ENCODE peak calls at places on chromosomes 7 and 10, in five cellular contexts. A, Q, U, W and N are unnamed samples.

GRCh38 chr7:14747701-14748100 is 154.8 kb downstream of the DGKB start:
- DNase-seq in Q (no peak), W (no peak), U (no peak), A (no peak), N (no peak)

GRCh38 chr10:129474642-129475041 is 7.6 kb downstream of the MGMT start:
- DNase-seq in U (no peak), A (no peak), W (no peak), Q (no peak), N (no peak)

GRCh38 chr7:130896898-130897514 is 163.0 kb upstream of the KLF14 start:
- DNase-seq in Q (peak), U (peak), A (peak), W (peak), N (peak)

GRCh38 chr7:25989140-25989705 is 162.8 kb upstream of the NFE2L3 start:
- DNase-seq in U (no peak), Q (no peak), W (no peak), A (no peak), N (no peak)

GRCh38 chr7:142063551-142064442 is 47.7 kb upstream of the MGAM2 start:
- DNase-seq in Q (no peak), U (no peak), A (no peak), W (no peak), N (no peak)

GRCh38 chr7:19122018-19122588 is 4.7 kb upstream of the TWIST1 start:
- DNase-seq in Q (no peak), U (no peak), W (no peak), A (peak), N (peak)

GRCh38 chr7:142111509-142111908 is at the start of gene MGAM2:
- DNase-seq in W (no peak), U (no peak), Q (no peak), A (no peak), N (no peak)

GRCh38 chr7:23863209-23863798 is 153.3 kb downstream of the STK31 start:
- DNase-seq in W (no peak), U (no peak), A (peak), Q (no peak), N (peak)

GRCh38 chr10:94138391-94138790 is 144.7 kb downstream of the PLCE1 start:
- DNase-seq in A (no peak), Q (no peak), W (no peak), U (no peak), N (no peak)

GRCh38 chr10:117734626-117735405 is 192.3 kb downstream of the EMX2 start:
- DNase-seq in U (no peak), A (peak), Q (no peak), W (no peak), N (no peak)

GRCh38 chr7:66380285-66380888 is 175.3 kb downstream of the TPST1 start:
- DNase-seq in A (no peak), W (no peak), U (no peak), Q (no peak), N (no peak)

GRCh38 chr10:72084094-72084459 is 4.3 kb downstream of the SPOCK2 start:
- DNase-seq in W (peak), A (no peak), U (no peak), Q (no peak), N (no peak)

GRCh38 chr10:24393206-24393605 is 184.3 kb downstream of the KIAA1217 start:
- DNase-seq in W (no peak), A (no peak), U (no peak), Q (no peak), N (peak)

GRCh38 chr10:112565434-112566053 is 118.5 kb downstream of the VTI1A start:
- DNase-seq in U (no peak), W (no peak), Q (peak), A (peak), N (peak)

GRCh38 chr7:47400001-47400400 is 181.9 kb downstream of the TNS3 start:
- DNase-seq in Q (no peak), A (no peak), U (no peak), W (peak), N (no peak)

GRCh38 chr10:59558066-59558465 is 151.6 kb downstream of the SLC16A9 start:
- DNase-seq in Q (no peak), A (no peak), W (no peak), U (no peak), N (no peak)

GRCh38 chr10:3877092-3878000 is 92.3 kb upstream of the KLF6 start:
- DNase-seq in Q (no peak), U (no peak), W (no peak), A (no peak), N (no peak)

GRCh38 chr7:117401293-117402002 is 25.8 kb downstream of the ASZ1 start:
- DNase-seq in A (peak), U (no peak), W (no peak), Q (no peak), N (no peak)

GRCh38 chr10:129761573-129761972 is 202.5 kb downstream of the EBF3 start:
- DNase-seq in Q (no peak), A (no peak), U (no peak), W (no peak), N (no peak)

GRCh38 chr10:49280001-49280408 is 19.0 kb upstream of the C10orf71 start:
- DNase-seq in W (no peak), Q (no peak), A (no peak), U (no peak), N (no peak)

GRCh38 chr10:88262591-88263234 is 320.4 kb downstream of the RNLS start:
- DNase-seq in A (no peak), Q (no peak), W (no peak), U (no peak), N (no peak)

GRCh38 chr7:78179211-78179610 is 380.6 kb downstream of the PHTF2 start:
- DNase-seq in W (no peak), A (no peak), U (no peak), Q (no peak), N (no peak)

GRCh38 chr7:38584443-38585210 is 46.5 kb downstream of the AMPH start:
- DNase-seq in U (no peak), Q (no peak), A (no peak), W (no peak), N (no peak)

GRCh38 chr7:36276428-36277246 is 113.0 kb upstream of the ANLN start:
- DNase-seq in W (no peak), A (no peak), U (no peak), Q (no peak), N (no peak)

GRCh38 chr10:33306126-33306525 is 28.3 kb downstream of the NRP1 start:
- DNase-seq in U (no peak), Q (no peak), W (no peak), A (no peak), N (no peak)

GRCh38 chr10:91452063-91452462 is 41.9 kb downstream of the HECTD2 start:
- DNase-seq in W (no peak), U (no peak), Q (no peak), A (no peak), N (no peak)

GRCh38 chr10:106625761-106626160 is 538.7 kb downstream of the SORCS1 start:
- DNase-seq in W (no peak), U (no peak), Q (no peak), A (no peak), N (no peak)

GRCh38 chr7:156892086-156892800 is 740 bp downstream of the LMBR1 start:
- DNase-seq in A (peak), Q (peak), U (no peak), W (peak), N (peak)

GRCh38 chr10:79242620-79243152 is 104.6 kb upstream of the PPIF start:
- DNase-seq in U (no peak), W (peak), Q (peak), A (peak), N (peak)

GRCh38 chr10:42615419-42615818 is 23.0 kb downstream of the ZNF33B start:
- DNase-seq in Q (no peak), W (no peak), U (no peak), A (no peak), N (no peak)

GRCh38 chr10:104301907-104302690 is 33.1 kb downstream of the GSTO2 start:
- DNase-seq in U (no peak), W (no peak), Q (no peak), A (no peak), N (no peak)

GRCh38 chr7:37510043-37510634 is 61.5 kb upstream of the ELMO1 start:
- DNase-seq in W (no peak), Q (no peak), U (no peak), A (peak), N (peak)

GRCh38 chr10:16545126-16545736 is 23.6 kb upstream of the C1QL3 start:
- DNase-seq in U (no peak), W (no peak), Q (no peak), A (peak), N (peak)

GRCh38 chr7:1449951-1450350 is 9.3 kb downstream of the MICALL2 start:
- DNase-seq in W (no peak), U (no peak), Q (no peak), A (no peak), N (no peak)

GRCh38 chr10:131812012-131812403 is 88.8 kb upstream of the PPP2R2D start:
- DNase-seq in Q (no peak), W (no peak), A (no peak), U (no peak), N (no peak)

GRCh38 chr10:44071479-44071878 is 313.4 kb downstream of the CXCL12 start:
- DNase-seq in U (no peak), A (no peak), W (no peak), Q (no peak), N (no peak)

GRCh38 chr7:121745856-121746255 is 127.1 kb upstream of the PTPRZ1 start:
- DNase-seq in W (no peak), Q (no peak), U (no peak), A (no peak), N (no peak)
- H3K27ac ChIP-seq in W (no peak), Q (no peak), U (no peak), A (no peak), N (no peak)

GRCh38 chr10:15163261-15163864 is 5.1 kb downstream of the NMT2 start:
- DNase-seq in U (no peak), W (no peak), A (no peak), Q (no peak), N (no peak)
- H3K27ac ChIP-seq in U (no peak), W (no peak), A (peak), Q (no peak), N (no peak)

DNA sequence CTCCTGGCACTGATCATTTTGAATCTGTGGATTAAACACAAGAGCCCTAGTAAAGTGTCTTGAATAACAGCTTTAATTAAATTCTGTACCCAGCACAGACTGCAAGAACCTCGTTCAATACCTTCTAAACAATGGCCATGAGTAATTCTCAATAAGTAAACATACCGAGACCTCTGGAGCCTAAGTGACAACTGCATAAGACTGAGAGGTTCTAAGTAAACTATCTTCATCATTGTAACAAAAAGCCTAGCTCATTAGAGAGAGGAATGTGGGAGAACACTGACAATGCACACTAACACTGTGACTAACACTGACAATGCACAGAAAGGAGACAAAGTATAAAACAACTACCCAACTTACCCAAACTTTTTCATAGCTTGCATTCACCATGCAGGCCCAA is 117.4 kb downstream of the ELAPOR2 start:
- DNase-seq in Q (no peak), W (no peak), A (no peak), U (no peak), N (no peak)
- H3K27ac ChIP-seq in Q (no peak), W (no peak), A (no peak), U (peak), N (no peak)

GRCh38 chr7:108247646-108248045 is 117.5 kb upstream of the LAMB4 start:
- DNase-seq in U (no peak), A (no peak), W (no peak), Q (peak), N (no peak)
- H3K27ac ChIP-seq in U (no peak), A (no peak), W (no peak), Q (peak), N (no peak)

DNA sequence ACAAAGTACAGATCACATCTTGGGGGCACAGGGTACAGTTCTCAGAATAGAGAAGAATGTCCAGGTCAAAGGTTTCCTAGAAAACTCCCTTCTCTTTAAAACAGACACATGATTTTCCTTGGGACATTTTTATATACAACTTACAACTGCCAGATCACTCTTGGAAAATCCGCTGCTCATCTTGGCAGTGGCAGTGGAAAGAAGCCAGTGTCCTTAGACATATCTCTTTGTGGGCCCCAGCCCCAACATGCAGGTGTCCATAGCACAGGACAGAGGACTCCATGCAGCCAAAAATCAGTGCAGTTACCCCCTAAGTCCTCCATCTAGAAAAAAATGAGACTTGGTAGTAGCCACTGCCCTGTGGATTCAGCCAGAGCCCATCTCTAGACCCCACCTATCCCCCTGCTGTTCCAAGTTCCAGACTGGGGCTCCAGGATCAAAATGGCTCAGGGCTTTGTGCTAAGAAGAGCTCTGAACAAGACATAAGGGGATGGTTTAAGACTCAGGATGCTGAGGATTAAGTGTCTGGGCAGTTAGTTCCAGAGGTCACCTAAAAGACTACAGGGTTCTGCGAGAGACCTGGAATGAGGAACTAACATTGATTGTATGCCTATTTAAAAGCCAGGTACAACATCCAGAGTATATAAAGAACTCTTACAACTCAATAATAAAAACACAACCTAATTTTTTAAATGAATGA is 34.4 kb downstream of the HIPK2 start:
- DNase-seq in U (no peak), A (no peak), W (no peak), Q (no peak), N (no peak)
- H3K27ac ChIP-seq in U (peak), A (no peak), W (no peak), Q (no peak), N (no peak)

GRCh38 chr7:41029072-41029492 is 673.8 kb downstream of the INHBA start:
- DNase-seq in W (no peak), A (no peak), Q (peak), U (peak), N (no peak)

GRCh38 chr7:41030673-41031072 is 672.2 kb downstream of the INHBA start:
- DNase-seq in U (no peak), W (no peak), A (no peak), Q (no peak), N (no peak)

GRCh38 chr7:41024126-41024525 is 678.8 kb downstream of the INHBA start:
- DNase-seq in Q (no peak), A (no peak), W (no peak), U (no peak), N (no peak)

GRCh38 chr7:41028591-41028990 is 674.3 kb downstream of the INHBA start:
- DNase-seq in Q (no peak), A (no peak), U (no peak), W (no peak), N (no peak)

GRCh38 chr7:41027428-41028115 is 675.3 kb downstream of the INHBA start:
- DNase-seq in Q (peak), A (no peak), W (no peak), U (no peak), N (no peak)
- H3K27ac ChIP-seq in Q (no peak), A (no peak), W (no peak), U (no peak), N (peak)

GRCh38 chr7:129734400-129734799 is 122.9 kb downstream of the NRF1 start:
- DNase-seq in W (no peak), U (no peak), Q (no peak), A (no peak), N (no peak)
- H3K27ac ChIP-seq in W (no peak), U (no peak), Q (no peak), A (no peak), N (no peak)

GRCh38 chr7:145411066-145411465 is 575.2 kb upstream of the TPK1 start:
- DNase-seq in W (no peak), A (no peak), Q (no peak), U (no peak), N (no peak)
- H3K27ac ChIP-seq in W (no peak), A (no peak), Q (no peak), U (no peak), N (no peak)

GRCh38 chr10:109981641-109982040 is 26.1 kb upstream of the ADD3 start:
- DNase-seq in U (no peak), Q (no peak), A (no peak), W (no peak), N (no peak)
- H3K27ac ChIP-seq in U (no peak), Q (no peak), A (no peak), W (no peak), N (no peak)